ENCODE peak calls at places on chromosome 1, in eight cellular contexts. U is GM12891, Y is posterior cingulate gyrus, S is EL, O is SW 1271, D is T-helper 9 cell, V is Panc1, X is C1 segment of cervical spinal cord. K is an unnamed sample.

GRCh38 chr1:7594714-7595295 is 176.3 kb upstream of the VAMP3 start:
- DNase-seq in U (no peak), Y (no peak), S (no peak), O (no peak), D (no peak), V (no peak), X (no peak), K (no peak)

GRCh38 chr1:241637604-241638003 is 2.6 kb downstream of the CHML start:
- DNase-seq in U (no peak), Y (no peak), S (peak), O (no peak), D (no peak), V (no peak), X (no peak), K (no peak)

GRCh38 chr1:162725301-162725834 is 65.1 kb upstream of the HSD17B7 start:
- DNase-seq in U (no peak), Y (no peak), S (peak), O (no peak), D (no peak), V (no peak), X (no peak), K (no peak)

GRCh38 chr1:72281637-72282270 is 585 bp downstream of the NEGR1 start:
- DNase-seq in U (no peak), Y (peak), S (peak), O (no peak), D (no peak), V (no peak), X (no peak), K (peak)

GRCh38 chr1:46719689-46720088 is 775 bp upstream of the EFCAB14 start:
- DNase-seq in U (no peak), Y (no peak), S (no peak), O (no peak), D (no peak), V (no peak), X (no peak), K (no peak)

GRCh38 chr1:2235300-2235998 is 7.3 kb downstream of the SKI start:
- DNase-seq in U (no peak), Y (no peak), S (no peak), O (no peak), D (no peak), V (no peak), X (no peak), K (no peak)

GRCh38 chr1:220123889-220124288 is 30.0 kb downstream of the IARS2 start:
- DNase-seq in U (no peak), Y (no peak), S (peak), O (no peak), D (no peak), V (no peak), X (no peak), K (no peak)

GRCh38 chr1:20448626-20449215 is 37.3 kb downstream of the CAMK2N1 start:
- DNase-seq in U (no peak), Y (peak), S (no peak), O (no peak), D (no peak), V (no peak), X (peak), K (no peak)

GRCh38 chr1:200279810-200280411 is 129.9 kb downstream of the ZNF281 start:
- DNase-seq in U (no peak), Y (no peak), S (peak), O (peak), D (peak), V (no peak), X (no peak), K (peak)

GRCh38 chr1:15080328-15081033 is 73.1 kb upstream of the TMEM51 start:
- DNase-seq in U (no peak), Y (no peak), S (no peak), O (no peak), D (no peak), V (no peak), X (no peak), K (no peak)

K was measured in astrocyte.